ENCODE peak calls at places on chromosome 20, in five cellular contexts. F is myocyte, R is esophagus squamous epithelium, B is SW 1271, I is C1 segment of cervical spinal cord. V is an unnamed sample.

GRCh38 chr20:34294563-34294962 is 8.6 kb downstream of the AHCY start:
- DNase-seq in F (no peak), R (no peak), B (no peak), I (no peak), V (no peak)

GRCh38 chr20:51738877-51739447 is 29.2 kb downstream of the ATP9A start:
- DNase-seq in F (no peak), R (no peak), B (no peak), I (no peak), V (no peak)

GRCh38 chr20:35617397-35618031 is 1.9 kb downstream of the SPAG4 start:
- DNase-seq in F (peak), R (no peak), B (peak), I (peak), V (peak)

GRCh38 chr20:47568019-47568418 is 66.3 kb downstream of the NCOA3 start:
- DNase-seq in F (peak), R (no peak), B (no peak), I (no peak), V (no peak)

GRCh38 chr20:52242237-52243230 is 51.0 kb upstream of the ZFP64 start:
- DNase-seq in F (peak), R (no peak), B (no peak), I (no peak), V (no peak)

GRCh38 chr20:48794360-48794759 is 33.4 kb downstream of the PREX1 start:
- DNase-seq in F (no peak), R (no peak), B (no peak), I (peak), V (no peak)

GRCh38 chr20:62175711-62176110 is 7.1 kb upstream of the MTG2 start:
- DNase-seq in F (no peak), R (no peak), B (no peak), I (no peak), V (no peak)

GRCh38 chr20:50580016-50580747 is 70.0 kb downstream of the PTPN1 start:
- DNase-seq in F (peak), R (no peak), B (no peak), I (peak), V (no peak)

GRCh38 chr20:58692579-58693225 is at the start of gene NPEPL1:
- DNase-seq in F (peak), R (no peak), B (no peak), I (peak), V (peak)

GRCh38 chr20:652611-653109 is 340 bp downstream of the SRXN1 start:
- DNase-seq in F (peak), R (no peak), B (no peak), I (peak), V (no peak)

GRCh38 chr20:24682496-24683090 is 213.2 kb downstream of the SYNDIG1 start:
- DNase-seq in F (no peak), R (no peak), B (no peak), I (no peak), V (no peak)

GRCh38 chr20:13671500-13672288 is 33.0 kb upstream of the TASP1 start:
- DNase-seq in F (peak), R (no peak), B (no peak), I (no peak), V (no peak)

GRCh38 chr20:37521091-37521771 is at the start of gene NNAT:
- DNase-seq in F (no peak), R (no peak), B (no peak), I (no peak), V (no peak)

GRCh38 chr20:51578145-51578459 is 35.6 kb upstream of the NFATC2 start:
- DNase-seq in F (no peak), R (no peak), B (no peak), I (no peak), V (no peak)

GRCh38 chr20:54345301-54345724 is 130.1 kb upstream of the DOK5 start:
- DNase-seq in F (peak), R (no peak), B (no peak), I (no peak), V (no peak)

GRCh38 chr20:62183426-62184142 is 756 bp downstream of the MTG2 start:
- DNase-seq in F (no peak), R (no peak), B (no peak), I (no peak), V (no peak)

GRCh38 chr20:25248501-25249172 is 752 bp downstream of the PYGB start:
- DNase-seq in F (peak), R (no peak), B (no peak), I (peak), V (no peak)

GRCh38 chr20:63552481-63553249 is 1.3 kb upstream of the FNDC11 start:
- DNase-seq in F (no peak), R (no peak), B (no peak), I (no peak), V (no peak)

GRCh38 chr20:47686545-47686944 is 98.7 kb downstream of the SULF2 start:
- DNase-seq in F (peak), R (no peak), B (no peak), I (peak), V (no peak)

GRCh38 chr20:47888351-47888750 is 103.1 kb upstream of the SULF2 start:
- DNase-seq in F (no peak), R (no peak), B (no peak), I (no peak), V (no peak)

GRCh38 chr20:63350597-63351379 is 10.4 kb downstream of the CHRNA4 start:
- DNase-seq in F (no peak), R (no peak), B (no peak), I (no peak), V (no peak)

GRCh38 chr20:60026010-60026409 is 67.8 kb downstream of the CDH26 start:
- DNase-seq in F (no peak), R (no peak), B (no peak), I (no peak), V (no peak)

GRCh38 chr20:53961527-53961926 is 108.9 kb downstream of the BCAS1 start:
- DNase-seq in F (no peak), R (no peak), B (no peak), I (no peak), V (no peak)

GRCh38 chr20:49028684-49029083 is 17.4 kb upstream of the CSE1L start:
- DNase-seq in F (no peak), R (no peak), B (no peak), I (no peak), V (no peak)

GRCh38 chr20:50226093-50226974 is 35.7 kb downstream of the CEBPB start:
- DNase-seq in F (peak), R (no peak), B (no peak), I (peak), V (peak)

GRCh38 chr20:46939031-46939430 is 44.4 kb downstream of the EYA2 start:
- DNase-seq in F (peak), R (no peak), B (peak), I (no peak), V (no peak)

GRCh38 chr20:35539756-35540212 is 2.1 kb upstream of the ERGIC3 start:
- DNase-seq in F (no peak), R (no peak), B (no peak), I (no peak), V (no peak)

GRCh38 chr20:23646106-23646958 is 8.6 kb upstream of the CST3 start:
- DNase-seq in F (no peak), R (no peak), B (no peak), I (no peak), V (no peak)

GRCh38 chr20:52230406-52230805 is 38.8 kb upstream of the ZFP64 start:
- DNase-seq in F (peak), R (no peak), B (no peak), I (no peak), V (no peak)

GRCh38 chr20:48760403-48760889 is 67.4 kb downstream of the PREX1 start:
- DNase-seq in F (no peak), R (no peak), B (no peak), I (peak), V (no peak)

GRCh38 chr20:19249515-19249914 is 37.1 kb downstream of the SLC24A3 start:
- DNase-seq in F (no peak), R (no peak), B (no peak), I (no peak), V (no peak)

GRCh38 chr20:41508335-41508734 is 109.8 kb downstream of the CHD6 start:
- DNase-seq in F (no peak), R (no peak), B (no peak), I (no peak), V (no peak)

GRCh38 chr20:49409302-49409969 is 73.0 kb downstream of the KCNB1 start:
- DNase-seq in F (no peak), R (no peak), B (no peak), I (no peak), V (no peak)

GRCh38 chr20:20463933-20464374 is 96.0 kb downstream of the INSM1 start:
- DNase-seq in F (peak), R (no peak), B (no peak), I (peak), V (no peak)

GRCh38 chr20:43460830-43461200 is 3.1 kb downstream of the SRSF6 start:
- DNase-seq in F (no peak), R (no peak), B (no peak), I (no peak), V (no peak)

GRCh38 chr20:11207749-11208502 is 534.1 kb upstream of the JAG1 start:
- DNase-seq in F (peak), R (no peak), B (no peak), I (no peak), V (no peak)

GRCh38 chr20:58618694-58619540 is 32.2 kb upstream of the STX16 start:
- DNase-seq in F (peak), R (no peak), B (no peak), I (no peak), V (no peak)